ENCODE peak calls at places on chromosomes 11 and 22, in seven cellular contexts. A is spleen; D is HuH-7.5; B is ecto neural progenitor cell; E is skeletal muscle cell; G is CD8-positive, alpha-beta T cell; M is stimulated activated CD8-positive, alpha-beta memory T cell treated with anti-CD3 and anti-CD28 coated beads, Interleukin-7, amount 100 ng/mL, for 1 hour. Z is an unnamed sample.
A peak's percentile ranks its signal among the peaks of the same experiment; 100 is the strongest.

GRCh38 chr11:90252053-90252452 is 29.2 kb upstream of the CHORDC1 start:
- DNase-seq in A (no peak), D (no peak), B (no peak), E (no peak), G (no peak), M (no peak), Z (no peak)

GRCh38 chr11:61955031-61955415 is 4.9 kb downstream of the BEST1 start:
- DNase-seq in A (peak; percentile 91), D (peak; percentile 91), B (peak; percentile 74), E (peak; percentile 74), G (no peak), M (no peak), Z (no peak)

GRCh38 chr11:12540075-12540685 is 134.0 kb upstream of the TEAD1 start:
- DNase-seq in A (no peak), D (no peak), B (no peak), E (no peak), G (no peak), M (no peak), Z (no peak)

GRCh38 chr11:7613394-7613720 is 59.9 kb downstream of the CYB5R2 start:
- DNase-seq in A (no peak), D (no peak), B (no peak), E (no peak), G (no peak), M (no peak), Z (no peak)

GRCh38 chr22:49960967-49961600 is 512 bp downstream of the PIM3 start:
- DNase-seq in A (peak; percentile 93), D (no peak), B (no peak), E (no peak), G (peak; percentile 34), M (no peak), Z (no peak)

GRCh38 chr11:106077609-106078517 is at the start of gene AASDHPPT:
- DNase-seq in A (no peak), D (no peak), B (no peak), E (no peak), G (no peak), M (no peak), Z (peak; percentile 31)

GRCh38 chr11:64234840-64235379 is 526 bp downstream of the VEGFB start:
- DNase-seq in A (peak; percentile 93), D (peak; percentile 68), B (no peak), E (no peak), G (peak; percentile 47), M (no peak), Z (no peak)

GRCh38 chr22:37330200-37331033 is 48.1 kb downstream of the CYTH4 start:
- DNase-seq in A (no peak), D (peak; percentile 57), B (peak; percentile 94), E (peak; percentile 66), G (no peak), M (no peak), Z (no peak)

GRCh38 chr11:103035656-103036434 is 56.1 kb downstream of the DCUN1D5 start:
- DNase-seq in A (no peak), D (peak; percentile 7), B (no peak), E (peak; percentile 36), G (no peak), M (no peak), Z (peak; percentile 57)

GRCh38 chr11:123196060-123196714 is 1.1 kb upstream of the CLMP start:
- DNase-seq in A (no peak), D (no peak), B (peak; percentile 54), E (no peak), G (no peak), M (no peak), Z (no peak)

GRCh38 chr11:14059491-14059890 is 97.0 kb downstream of the SPON1 start:
- DNase-seq in A (no peak), D (no peak), B (no peak), E (no peak), G (no peak), M (no peak), Z (no peak)

GRCh38 chr11:122248939-122249338 is 132.9 kb upstream of the BLID start:
- DNase-seq in A (no peak), D (no peak), B (no peak), E (no peak), G (no peak), M (no peak), Z (no peak)

GRCh38 chr22:42368379-42369249 is 63.6 kb downstream of the NFAM1 start:
- DNase-seq in A (peak; percentile 89), D (no peak), B (no peak), E (no peak), G (peak; percentile 6), M (no peak), Z (no peak)

GRCh38 chr11:17532814-17533213 is 11.4 kb downstream of the USH1C start:
- DNase-seq in A (no peak), D (no peak), B (no peak), E (no peak), G (no peak), M (no peak), Z (no peak)

GRCh38 chr11:95301497-95301896 is 70.5 kb upstream of the SESN3 start:
- DNase-seq in A (no peak), D (no peak), B (no peak), E (no peak), G (no peak), M (no peak), Z (no peak)

GRCh38 chr11:77088236-77089003 is 14.2 kb upstream of the OMP start:
- DNase-seq in A (peak; percentile 39), D (no peak), B (no peak), E (no peak), G (no peak), M (no peak), Z (no peak)

GRCh38 chr22:24402460-24403192 is 24.8 kb upstream of the ADORA2A start:
- DNase-seq in A (no peak), D (no peak), B (no peak), E (peak; percentile 76), G (no peak), M (no peak), Z (peak; percentile 81)

Z was measured in GM04503.